ENCODE peak calls at places on chromosomes 5 and 9, in five cellular contexts. A is AG09319; K is LHCN-M2; B is CD8-positive, alpha-beta memory T cell; H is left cardiac atrium. E is an unnamed sample.

GRCh38 chr9:19809422-19810269 is 20.8 kb upstream of the SLC24A2 start:
- DNase-seq in K (no peak), B (no peak), H (no peak), A (no peak), E (no peak)

GRCh38 chr9:91681461-91682305 is 258.1 kb upstream of the NFIL3 start:
- DNase-seq in A (no peak), K (peak), H (peak), B (peak), E (peak)

GRCh38 chr9:120386390-120387131 is 193.4 kb downstream of the CDK5RAP2 start:
- DNase-seq in A (no peak), B (no peak), H (no peak), K (peak), E (no peak)

GRCh38 chr9:129111762-129112151 is 542 bp downstream of the PTPA start:
- DNase-seq in A (no peak), B (no peak), H (peak), K (peak), E (no peak)

GRCh38 chr9:33013962-33014664 is 11.0 kb upstream of the DNAJA1 start:
- DNase-seq in H (no peak), B (no peak), K (no peak), A (no peak), E (no peak)

GRCh38 chr5:76249601-76250000 is 153.5 kb upstream of the IQGAP2 start:
- DNase-seq in H (no peak), A (no peak), B (no peak), K (no peak), E (no peak)

GRCh38 chr9:4301302-4301701 is 1.4 kb upstream of the GLIS3 start:
- DNase-seq in A (peak), H (no peak), K (peak), B (no peak), E (no peak)

GRCh38 chr9:133703571-133704399 is 34.4 kb downstream of the SARDH start:
- DNase-seq in H (peak), A (no peak), K (no peak), B (peak), E (no peak)

GRCh38 chr5:172078726-172079345 is 72.4 kb upstream of the FBXW11 start:
- DNase-seq in K (no peak), H (peak), A (peak), B (no peak), E (no peak)

GRCh38 chr5:59140133-59140532 is 557.3 kb downstream of the RAB3C start:
- DNase-seq in A (no peak), B (no peak), K (no peak), H (no peak), E (no peak)

GRCh38 chr5:150206780-150207115 is 16.9 kb downstream of the SLC6A7 start:
- DNase-seq in A (no peak), K (no peak), H (no peak), B (no peak), E (no peak)

GRCh38 chr9:135644631-135645218 is 5.4 kb upstream of the GLT6D1 start:
- DNase-seq in A (no peak), B (no peak), K (no peak), H (no peak), E (no peak)

GRCh38 chr9:88777498-88778312 is 213.6 kb upstream of the S1PR3 start:
- DNase-seq in K (no peak), B (no peak), H (peak), A (no peak), E (no peak)

GRCh38 chr9:100084734-100085133 is 14.1 kb downstream of the ERP44 start:
- DNase-seq in A (no peak), K (no peak), H (no peak), B (no peak), E (no peak)

GRCh38 chr5:99037668-99038067 is 108.9 kb upstream of the CHD1 start:
- DNase-seq in K (no peak), B (peak), A (no peak), H (no peak), E (no peak)

GRCh38 chr5:24094081-24094480 is 550.7 kb downstream of the CDH10 start:
- DNase-seq in H (no peak), B (no peak), A (no peak), K (no peak), E (no peak)

GRCh38 chr9:125166762-125167161 is 22.8 kb downstream of the PPP6C start:
- DNase-seq in B (no peak), K (no peak), H (no peak), A (no peak), E (no peak)

GRCh38 chr5:111595425-111595824 is 83.1 kb upstream of the STARD4 start:
- DNase-seq in H (no peak), K (no peak), A (no peak), B (no peak), E (no peak)

GRCh38 chr9:70435948-70436347 is 21.5 kb upstream of the KLF9 start:
- DNase-seq in K (peak), A (peak), H (no peak), B (no peak), E (no peak)

GRCh38 chr5:157390179-157390923 is 69.7 kb upstream of the NIPAL4 start:
- DNase-seq in A (no peak), H (no peak), K (peak), B (peak), E (peak)

GRCh38 chr5:71865665-71866320 is 146.7 kb downstream of the CARTPT start:
- DNase-seq in H (no peak), B (no peak), A (no peak), K (no peak), E (no peak)

GRCh38 chr5:39758426-39758825 is 333.6 kb upstream of the DAB2 start:
- DNase-seq in K (no peak), H (no peak), B (no peak), A (no peak), E (no peak)

GRCh38 chr5:135216072-135216812 is 182.2 kb upstream of the PITX1 start:
- DNase-seq in B (no peak), H (no peak), A (no peak), K (no peak), E (no peak)

GRCh38 chr5:78920604-78921003 is 64.5 kb downstream of the ARSB start:
- DNase-seq in H (no peak), A (no peak), K (peak), B (no peak), E (no peak)

GRCh38 chr9:106312913-106313312 is 550.1 kb upstream of the ZNF462 start:
- DNase-seq in K (no peak), A (no peak), B (no peak), H (no peak), E (no peak)

GRCh38 chr5:36444582-36444999 is 142.9 kb upstream of the RANBP3L start:
- DNase-seq in H (peak), K (peak), B (no peak), A (no peak), E (no peak)

GRCh38 chr9:8241201-8241600 is 441.6 kb upstream of the DMAC1 start:
- DNase-seq in H (no peak), A (no peak), K (no peak), B (no peak), E (no peak)

GRCh38 chr9:3191715-3192114 is 334.1 kb downstream of the RFX3 start:
- DNase-seq in K (no peak), B (no peak), A (no peak), H (no peak), E (no peak)

GRCh38 chr5:95986937-95987520 is 25.4 kb upstream of the ELL2 start:
- DNase-seq in B (no peak), H (no peak), K (no peak), A (no peak), E (no peak)

GRCh38 chr5:111901303-111901702 is 144.3 kb upstream of the NREP start:
- DNase-seq in A (no peak), B (no peak), K (no peak), H (no peak), E (no peak)